ENCODE peak calls at places on chromosomes 12 and 14, in six cellular contexts. N is AG20443, T is left cardiac atrium, S is GM10248, B is neural crest cell, A is aorta. D is an unnamed sample.

GRCh38 chr12:57461326-57461903 is 1.8 kb downstream of the GLI1 start:
- DNase-seq in A (peak; percentile 94), B (peak; percentile 42), S (peak; percentile 64), T (peak; percentile 74), N (peak; percentile 72), D (peak; percentile 81)

GRCh38 chr14:34322940-34323418 is 139.1 kb downstream of the SPTSSA start:
- DNase-seq in A (peak; percentile 85), N (peak; percentile 78), T (peak; percentile 52), B (peak; percentile 77), S (peak; percentile 79), D (peak; percentile 80)

GRCh38 chr14:81519200-81519998 is 14.3 kb downstream of the SEL1L start:
- DNase-seq in S (peak; percentile 20), B (no peak), N (no peak), A (no peak), T (no peak), D (no peak)

GRCh38 chr14:22883191-22883976 is at the start of gene REM2:
- DNase-seq in T (no peak), S (no peak), N (no peak), A (no peak), B (peak; percentile 8), D (no peak)

GRCh38 chr12:88416786-88417185 is 163.5 kb downstream of the KITLG start:
- DNase-seq in T (no peak), B (no peak), A (no peak), S (no peak), N (no peak), D (no peak)

GRCh38 chr14:53640695-53641094 is 315.9 kb downstream of the BMP4 start:
- DNase-seq in S (no peak), N (no peak), T (no peak), B (no peak), A (no peak), D (no peak)

GRCh38 chr12:120262852-120263724 is 2.4 kb downstream of the PXN start:
- DNase-seq in T (no peak), N (no peak), S (no peak), A (peak; percentile 79), B (no peak), D (peak; percentile 77)

GRCh38 chr12:15118946-15119345 is 102.3 kb downstream of the RERG start:
- DNase-seq in T (no peak), S (no peak), N (no peak), A (no peak), B (no peak), D (no peak)

GRCh38 chr14:81529391-81529790 is 4.3 kb downstream of the SEL1L start:
- DNase-seq in B (no peak), S (no peak), A (no peak), N (no peak), T (no peak), D (no peak)

GRCh38 chr12:105954891-105955607 is 183.7 kb downstream of the NUAK1 start:
- DNase-seq in T (peak; percentile 23), B (no peak), A (no peak), S (no peak), N (peak; percentile 59), D (no peak)

GRCh38 chr12:49662998-49663843 is 39.9 kb downstream of the PRPF40B start:
- DNase-seq in N (peak; percentile 86), A (peak; percentile 81), S (peak; percentile 87), B (no peak), T (peak; percentile 84), D (peak; percentile 82)

GRCh38 chr12:15234508-15234907 is 13.3 kb upstream of the RERG start:
- DNase-seq in A (no peak), B (no peak), S (no peak), N (no peak), T (no peak), D (no peak)

GRCh38 chr12:48917857-48918537 is 7.3 kb downstream of the FKBP11 start:
- DNase-seq in B (no peak), N (peak; percentile 41), T (no peak), S (no peak), A (no peak), D (no peak)

GRCh38 chr12:2154050-2154449 is 101.3 kb downstream of the CACNA1C start:
- DNase-seq in T (no peak), S (no peak), A (no peak), B (no peak), N (peak; percentile 53), D (no peak)

GRCh38 chr12:31773223-31773750 is 44.5 kb upstream of the AMN1 start:
- DNase-seq in S (no peak), N (no peak), T (no peak), B (no peak), A (no peak), D (no peak)

GRCh38 chr14:68110989-68111704 is 291.6 kb downstream of the RAD51B start:
- DNase-seq in B (no peak), A (no peak), S (no peak), T (no peak), N (no peak), D (no peak)

GRCh38 chr12:127599441-127599840 is 667.5 kb upstream of the TMEM132C start:
- DNase-seq in N (no peak), A (no peak), S (no peak), B (no peak), T (no peak), D (no peak)

GRCh38 chr14:103317251-103317650 is 16.8 kb upstream of the EIF5 start:
- DNase-seq in S (no peak), N (no peak), T (no peak), B (no peak), A (no peak), D (no peak)

D was measured in Right ventricle myocardium inferior.